ENCODE peak calls at places on chromosomes 13 and 19, in eight cellular contexts. F is SW 1271; P is NCI-H1092; Z is central memory CD4-positive, alpha-beta T cell; O is globus pallidus; V is brain microvascular endothelial cell; M is mucosa of descending colon; I is stimulated activated CD4-positive, alpha-beta T cell treated with anti-CD3 and anti-CD28 coated beads, Interleukin-15, amount 100 ng/mL, for 1 hour. D is an unnamed sample.

GRCh38 chr19:49515767-49516166 is 3.3 kb downstream of the FCGRT start:
- DNase-seq in I (no peak), M (peak), V (no peak), Z (no peak), F (no peak), O (peak), P (no peak), D (peak)

GRCh38 chr13:42258747-42259146 is 13.2 kb upstream of the AKAP11 start:
- DNase-seq in P (no peak), O (no peak), V (no peak), Z (no peak), M (no peak), F (no peak), I (no peak), D (no peak)

GRCh38 chr19:46076951-46077814 is 36.4 kb upstream of the IGFL4 start:
- DNase-seq in P (peak), I (no peak), Z (no peak), V (peak), F (peak), O (peak), M (peak), D (peak)

GRCh38 chr13:42039457-42039945 is 8.9 kb upstream of the DGKH start:
- DNase-seq in I (no peak), Z (no peak), O (peak), M (no peak), F (no peak), V (no peak), P (no peak), D (no peak)

GRCh38 chr13:98665638-98665995 is 86.9 kb downstream of the SLC15A1 start:
- DNase-seq in F (no peak), O (no peak), M (no peak), Z (no peak), V (no peak), I (no peak), P (peak), D (no peak)

GRCh38 chr13:30113983-30114491 is 193.3 kb downstream of the KATNAL1 start:
- DNase-seq in I (no peak), V (no peak), O (no peak), P (no peak), M (peak), Z (no peak), F (no peak), D (no peak)

GRCh38 chr13:98254541-98254940 is 77.5 kb upstream of the RNF113B start:
- DNase-seq in M (no peak), O (no peak), V (no peak), I (no peak), F (no peak), P (no peak), Z (no peak), D (no peak)

GRCh38 chr13:39451860-39452301 is 151.1 kb downstream of the LHFPL6 start:
- DNase-seq in P (peak), I (no peak), Z (no peak), O (no peak), V (peak), F (no peak), M (peak), D (peak)

GRCh38 chr19:35671818-35672217 is 5.5 kb downstream of the UPK1A start:
- DNase-seq in F (no peak), P (no peak), I (no peak), V (no peak), O (no peak), M (no peak), Z (no peak), D (peak)

GRCh38 chr13:112751617-112752016 is 61.8 kb downstream of the ATP11A start:
- DNase-seq in O (no peak), I (no peak), P (no peak), Z (no peak), V (no peak), M (no peak), F (no peak), D (no peak)

GRCh38 chr13:108193806-108194205 is 21.5 kb downstream of the LIG4 start:
- DNase-seq in P (no peak), V (no peak), M (no peak), F (no peak), Z (no peak), I (no peak), O (no peak), D (no peak)

GRCh38 chr19:2251577-2252480 is 2.7 kb downstream of the AMH start:
- DNase-seq in F (no peak), I (no peak), V (no peak), P (no peak), O (no peak), M (no peak), Z (no peak), D (no peak)

GRCh38 chr13:111980146-111980929 is 86.6 kb upstream of the SOX1 start:
- DNase-seq in I (no peak), O (no peak), P (no peak), Z (no peak), M (no peak), V (no peak), F (no peak), D (no peak)

GRCh38 chr13:106640515-106640914 is 72.6 kb upstream of the ARGLU1 start:
- DNase-seq in V (no peak), I (no peak), M (no peak), Z (no peak), O (no peak), F (no peak), P (no peak), D (no peak)

GRCh38 chr19:50000038-50000890 is 24.9 kb downstream of the VRK3 start:
- DNase-seq in Z (no peak), V (no peak), M (no peak), O (no peak), P (no peak), I (no peak), F (no peak), D (no peak)

GRCh38 chr13:102812616-102813287 is 13.8 kb downstream of the BIVM start:
- DNase-seq in O (no peak), M (no peak), F (no peak), P (no peak), I (no peak), V (peak), Z (no peak), D (no peak)

GRCh38 chr13:80214050-80214449 is 126.9 kb downstream of the SPRY2 start:
- DNase-seq in I (no peak), F (no peak), V (no peak), Z (no peak), P (no peak), M (no peak), O (no peak), D (no peak)

GRCh38 chr19:4267101-4267900 is 11.8 kb upstream of the SHD start:
- DNase-seq in I (peak), Z (peak), P (peak), M (peak), O (no peak), F (peak), V (peak), D (peak)